ENCODE peak calls at places on chromosomes 5 and 9, in six cellular contexts. A is fibroblast of villous mesenchyme; F is mucosa of descending colon; O is epithelial cell of proximal tubule; P is CD8-positive, alpha-beta T cell; L is right lobe of liver. R is an unnamed sample.

GRCh38 chr9:4762889-4763521 is 22.0 kb upstream of the AK3 start:
- DNase-seq in A (peak), P (no peak), L (peak), O (no peak), F (peak), R (no peak)

GRCh38 chr9:107653263-107653821 is 163.8 kb upstream of the KLF4 start:
- DNase-seq in P (no peak), F (no peak), O (no peak), L (no peak), A (no peak), R (no peak)

GRCh38 chr9:125258160-125258559 is 3.5 kb upstream of the GAPVD1 start:
- DNase-seq in L (peak), P (no peak), F (no peak), A (no peak), O (no peak), R (no peak)

GRCh38 chr9:35795701-35796100 is 4.3 kb downstream of the NPR2 start:
- DNase-seq in A (no peak), P (no peak), F (no peak), O (no peak), L (no peak), R (no peak)

GRCh38 chr9:133457233-133457632 is 2.5 kb upstream of the CACFD1 start:
- DNase-seq in O (no peak), P (no peak), F (no peak), A (no peak), L (peak), R (no peak)

GRCh38 chr5:133109655-133110483 is 58.1 kb downstream of the HSPA4 start:
- DNase-seq in L (no peak), A (peak), F (no peak), P (no peak), O (no peak), R (peak)

GRCh38 chr9:38761334-38761733 is 41.4 kb upstream of the FAM240B start:
- DNase-seq in P (no peak), A (no peak), O (no peak), L (no peak), F (no peak), R (no peak)

GRCh38 chr5:122844136-122844915 is 1.1 kb upstream of the SNX24 start:
- DNase-seq in A (peak), O (no peak), P (no peak), F (peak), L (no peak), R (no peak)

GRCh38 chr5:138725153-138725884 is 27.9 kb upstream of the CTNNA1 start:
- DNase-seq in F (no peak), P (no peak), L (no peak), O (no peak), A (peak), R (no peak)

GRCh38 chr9:93110400-93110855 is 14.4 kb downstream of the CARD19 start:
- DNase-seq in F (no peak), L (peak), P (no peak), A (no peak), O (no peak), R (no peak)

GRCh38 chr9:110769667-110770066 is 101.1 kb downstream of the MUSK start:
- DNase-seq in P (no peak), F (no peak), A (peak), O (no peak), L (no peak), R (no peak)

DNA sequence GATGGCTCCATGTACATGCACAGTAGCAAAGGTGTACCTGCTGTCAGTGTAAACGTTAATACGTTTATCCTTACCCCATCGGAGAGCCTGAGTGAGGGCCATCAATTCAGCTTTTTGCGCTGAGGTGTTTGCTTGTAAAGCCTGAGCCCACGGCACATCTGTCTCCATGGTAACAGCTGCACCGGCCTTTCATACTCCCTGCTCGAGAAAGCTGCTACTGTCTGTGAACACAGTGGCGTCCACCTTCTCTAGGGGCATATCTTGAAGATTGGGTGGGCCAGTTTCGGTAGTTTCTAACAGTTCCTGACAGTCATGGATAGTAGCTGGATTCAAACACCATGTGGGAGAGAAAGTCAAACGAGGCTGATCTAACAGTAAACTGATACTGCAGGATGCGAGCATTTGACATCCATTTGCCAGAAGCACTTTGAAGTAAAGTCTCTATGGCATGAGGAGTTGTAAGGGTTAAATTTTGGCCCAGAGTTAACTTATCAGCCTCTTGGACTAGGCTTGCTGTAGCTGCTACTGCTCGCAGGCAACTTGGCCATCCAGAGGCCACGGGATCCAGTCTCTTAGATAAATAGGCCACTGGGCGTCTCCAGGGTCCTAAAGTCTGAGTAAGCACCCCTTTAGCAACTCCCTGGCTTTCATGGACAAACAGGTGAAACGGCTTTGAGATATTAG is 21.0 kb upstream of the RHOBTB3 start:
- DNase-seq in F (no peak), P (no peak), L (peak), O (no peak), A (peak), R (no peak)
- H3K4me3 ChIP-seq in F (no peak), P (no peak), L (no peak), O (no peak), A (no peak), R (no peak)

DNA sequence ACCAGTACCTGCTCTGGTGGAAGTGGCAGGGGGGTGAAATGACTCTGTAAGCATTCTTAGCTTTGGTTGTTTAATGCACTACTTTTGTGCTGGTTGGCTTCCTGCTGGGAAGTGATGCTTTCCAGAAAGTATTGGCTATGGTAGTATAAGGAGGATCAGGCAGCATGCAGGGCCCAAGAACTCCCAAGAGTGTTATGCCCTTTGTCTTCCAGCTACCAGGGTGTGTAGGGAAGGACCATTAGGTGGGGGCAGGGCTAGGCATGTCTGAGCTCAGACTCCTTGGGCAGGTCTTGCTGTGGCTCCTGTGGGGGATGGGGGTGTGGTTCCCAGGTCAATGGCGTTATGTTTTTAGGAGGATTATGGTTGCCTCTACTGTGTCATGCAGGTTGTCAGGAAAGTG is 135.8 kb upstream of the TRPC7 start:
- DNase-seq in P (no peak), F (no peak), L (no peak), A (no peak), O (no peak), R (no peak)
- H3K4me3 ChIP-seq in P (no peak), F (no peak), L (no peak), A (no peak), O (no peak), R (no peak)

DNA sequence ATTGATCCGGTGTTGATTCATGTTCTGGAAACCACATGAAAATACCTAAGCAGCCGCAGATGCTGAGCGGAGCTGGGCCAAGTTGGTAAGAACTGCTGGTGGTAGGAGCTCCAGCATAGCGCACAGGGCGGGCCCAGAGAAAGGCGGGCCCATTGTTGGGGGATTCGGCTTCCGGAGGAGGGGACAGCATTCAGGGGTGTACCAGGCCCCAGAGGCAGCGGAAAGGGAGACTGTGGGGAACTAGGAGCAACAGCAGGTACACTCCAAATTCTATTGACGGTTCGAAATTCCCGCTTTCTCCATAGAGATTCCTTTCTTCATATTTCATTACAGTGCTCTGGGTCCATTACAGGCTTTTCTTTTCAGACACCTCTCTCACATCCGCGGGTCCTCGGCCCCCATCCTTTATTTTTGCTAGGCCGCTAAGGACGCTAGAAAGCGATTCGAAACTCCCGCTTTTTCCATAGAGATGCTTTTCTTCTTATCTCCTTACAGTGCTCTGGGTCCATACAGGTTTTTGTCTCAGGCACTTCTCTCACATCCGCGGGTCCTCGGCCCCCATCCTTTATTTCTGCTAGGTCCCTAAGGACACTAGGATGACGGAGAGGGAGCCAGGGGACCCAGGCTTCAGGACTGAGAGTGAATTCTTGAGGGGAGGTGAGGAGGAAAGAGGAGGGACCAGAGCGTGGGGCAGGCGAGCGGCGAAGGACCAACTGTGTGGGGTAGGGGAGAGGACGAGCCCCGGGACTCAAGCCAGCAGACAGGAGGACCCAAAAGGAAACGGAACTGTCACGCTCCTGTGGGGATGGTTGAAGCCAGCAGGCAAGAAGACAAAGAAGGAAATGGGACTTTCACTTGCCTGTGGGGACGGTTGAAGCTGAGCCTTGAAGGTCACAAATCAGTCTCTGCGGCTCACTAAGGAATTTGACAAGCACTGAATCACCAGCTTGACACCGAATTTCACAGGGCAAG is at the start of gene CCDC152:
- DNase-seq in O (no peak), F (no peak), P (peak), L (no peak), A (no peak), R (no peak)
- H3K4me3 ChIP-seq in O (peak), F (no peak), P (peak), L (no peak), A (peak), R (peak)

GRCh38 chr5:43010956-43011355 is 29.2 kb downstream of the ANXA2R start:
- DNase-seq in P (no peak), A (no peak), L (no peak), F (peak), O (no peak), R (no peak)
- H3K4me3 ChIP-seq in P (peak), A (no peak), L (no peak), F (no peak), O (no peak), R (no peak)

GRCh38 chr5:111075520-111075919 is 4.0 kb downstream of the TSLP start:
- DNase-seq in O (peak), F (no peak), A (peak), L (no peak), P (no peak), R (peak)
- H3K4me3 ChIP-seq in O (no peak), F (no peak), A (no peak), L (no peak), P (no peak), R (no peak)

GRCh38 chr5:150217874-150218692 is 28.2 kb downstream of the SLC6A7 start:
- DNase-seq in O (peak), P (peak), A (peak), L (peak), F (peak), R (peak)
- H3K4me3 ChIP-seq in O (no peak), P (no peak), A (no peak), L (no peak), F (no peak), R (no peak)

DNA sequence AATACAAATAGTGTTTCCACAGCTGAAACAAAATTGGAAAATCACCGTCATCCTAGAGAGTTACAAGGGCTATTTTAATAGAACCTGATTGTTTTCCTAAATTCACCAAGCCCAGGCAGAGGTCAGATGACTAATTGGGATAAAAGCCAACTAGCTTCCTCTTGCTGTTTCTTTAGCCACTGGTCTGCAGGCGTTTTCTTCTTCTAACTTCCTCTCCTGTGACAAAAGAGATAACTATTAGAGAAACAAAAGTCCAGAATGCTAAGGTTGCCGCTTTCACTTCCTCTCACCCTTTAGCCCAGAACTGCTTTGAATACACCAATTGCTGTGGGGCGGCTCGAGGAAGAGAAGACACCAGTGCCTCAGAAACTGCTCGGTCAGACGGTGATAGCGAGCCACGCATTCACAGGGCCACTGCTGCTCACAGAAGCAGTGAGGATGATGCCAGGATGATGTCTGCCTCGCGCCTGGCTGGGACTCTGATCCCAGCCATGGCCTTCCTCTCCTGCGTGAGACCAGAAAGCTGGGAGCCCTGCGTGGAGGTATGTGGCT is at the start of gene TLR4:
- DNase-seq in L (peak), O (no peak), F (peak), A (peak), P (no peak), R (peak)
- H3K4me3 ChIP-seq in L (peak), O (peak), F (no peak), A (peak), P (no peak), R (peak)

R was measured in retinal pigment epithelial cell.